ENCODE peak calls at places on chromosome 10, in eight cellular contexts. S is CD4-positive, alpha-beta memory T cell; P is SJSA1; I is Peyer's patch; C is IMR-90; H is brain microvascular endothelial cell; E is right lobe of liver; O is mammary epithelial cell. R is an unnamed sample.

GRCh38 chr10:124717911-124718734 is 26.1 kb downstream of the FAM53B start:
- DNase-seq in I (peak), S (peak), P (no peak), C (no peak), E (peak), O (peak), H (no peak), R (no peak)

GRCh38 chr10:34589275-34589674 is 225.8 kb downstream of the PARD3 start:
- DNase-seq in C (no peak), E (no peak), I (no peak), H (no peak), O (no peak), P (no peak), S (no peak), R (no peak)

GRCh38 chr10:43198682-43199005 is 60.4 kb downstream of the CSGALNACT2 start:
- DNase-seq in C (no peak), S (no peak), H (no peak), I (no peak), P (no peak), E (no peak), O (no peak), R (no peak)

GRCh38 chr10:25026463-25026862 is 10.1 kb downstream of the THNSL1 start:
- DNase-seq in O (no peak), P (no peak), I (no peak), S (no peak), H (no peak), E (no peak), C (peak), R (no peak)

GRCh38 chr10:114556236-114557122 is 101.6 kb downstream of the ABLIM1 start:
- DNase-seq in H (no peak), C (no peak), P (no peak), O (no peak), E (no peak), I (no peak), S (no peak), R (no peak)

GRCh38 chr10:101394522-101395133 is 40.7 kb downstream of the BTRC start:
- DNase-seq in O (peak), P (no peak), C (no peak), E (no peak), S (no peak), I (no peak), H (peak), R (no peak)

GRCh38 chr10:92381543-92381954 is 90.6 kb downstream of the MARCHF5 start:
- DNase-seq in C (no peak), S (no peak), H (no peak), P (no peak), E (no peak), O (no peak), I (no peak), R (no peak)

GRCh38 chr10:103493911-103494877 is 689 bp downstream of the NEURL1 start:
- DNase-seq in O (no peak), S (peak), P (no peak), I (no peak), C (no peak), H (no peak), E (no peak), R (no peak)

GRCh38 chr10:4475796-4476195 is 350.2 kb upstream of the AKR1E2 start:
- DNase-seq in I (no peak), O (no peak), H (no peak), C (no peak), P (no peak), E (no peak), S (no peak), R (no peak)

GRCh38 chr10:128964100-128964403 is 503.0 kb upstream of the MGMT start:
- DNase-seq in H (no peak), S (no peak), O (no peak), I (no peak), P (no peak), E (no peak), C (no peak), R (no peak)

GRCh38 chr10:116466715-116467422 is 39.2 kb downstream of the PNLIPRP3 start:
- DNase-seq in S (no peak), O (peak), E (no peak), H (no peak), I (no peak), P (no peak), C (no peak), R (no peak)

GRCh38 chr10:95841711-95842498 is 65.9 kb upstream of the CC2D2B start:
- DNase-seq in I (peak), H (peak), S (peak), O (peak), C (peak), E (no peak), P (no peak), R (no peak)

GRCh38 chr10:60942134-60942533 is 1.9 kb downstream of the RHOBTB1 start:
- DNase-seq in I (no peak), E (no peak), O (no peak), C (no peak), H (no peak), S (no peak), P (no peak), R (no peak)
- H3K27ac ChIP-seq in I (no peak), E (peak), O (no peak), C (no peak), H (no peak), S (no peak), P (peak), R (no peak)

GRCh38 chr10:59892697-59893096 is 13.7 kb downstream of the CCDC6 start:
- DNase-seq in O (no peak), P (no peak), H (no peak), E (no peak), I (peak), C (no peak), S (no peak), R (no peak)
- H3K27ac ChIP-seq in O (no peak), P (no peak), H (no peak), E (no peak), I (no peak), C (no peak), S (no peak), R (no peak)

DNA sequence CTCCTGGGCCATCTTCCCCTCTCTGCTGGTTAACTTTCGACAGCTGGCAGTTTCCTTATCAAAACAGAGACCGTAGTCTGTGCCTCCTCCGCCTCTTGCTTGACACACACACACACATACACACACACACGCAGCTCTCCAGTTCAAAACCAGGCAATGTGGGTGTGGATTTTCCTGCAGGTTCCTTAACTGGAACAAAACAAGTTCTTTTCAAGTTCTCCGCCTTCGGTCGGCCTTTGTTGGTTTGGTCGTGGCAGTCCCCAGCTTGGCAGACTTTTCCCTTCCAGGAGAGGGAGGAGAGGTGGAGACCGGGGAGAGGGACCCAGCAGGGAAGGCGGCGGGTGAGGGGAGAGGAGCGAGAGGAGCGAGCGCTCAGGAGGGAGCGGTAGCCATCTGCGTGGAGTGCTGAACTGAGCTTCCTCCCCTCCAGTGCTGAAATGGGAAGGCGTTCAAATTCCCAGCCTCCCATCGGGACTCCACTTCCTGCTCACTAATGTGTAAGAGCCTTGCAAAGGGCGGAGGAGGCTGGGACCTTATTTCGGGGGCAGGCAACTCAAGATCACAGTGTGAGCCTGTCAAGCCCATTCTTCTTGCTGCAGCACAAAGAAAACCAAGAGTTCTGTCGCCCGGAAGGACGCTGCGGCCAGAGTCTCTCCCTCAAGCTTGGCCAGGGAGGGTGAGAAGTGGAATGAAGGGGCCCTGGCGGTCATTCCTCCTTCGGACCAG is 120.6 kb downstream of the PRPF18 start:
- DNase-seq in I (no peak), S (no peak), H (peak), P (peak), C (peak), E (peak), O (peak), R (no peak)
- H3K27ac ChIP-seq in I (peak), S (no peak), H (peak), P (peak), C (peak), E (peak), O (peak), R (peak)

DNA sequence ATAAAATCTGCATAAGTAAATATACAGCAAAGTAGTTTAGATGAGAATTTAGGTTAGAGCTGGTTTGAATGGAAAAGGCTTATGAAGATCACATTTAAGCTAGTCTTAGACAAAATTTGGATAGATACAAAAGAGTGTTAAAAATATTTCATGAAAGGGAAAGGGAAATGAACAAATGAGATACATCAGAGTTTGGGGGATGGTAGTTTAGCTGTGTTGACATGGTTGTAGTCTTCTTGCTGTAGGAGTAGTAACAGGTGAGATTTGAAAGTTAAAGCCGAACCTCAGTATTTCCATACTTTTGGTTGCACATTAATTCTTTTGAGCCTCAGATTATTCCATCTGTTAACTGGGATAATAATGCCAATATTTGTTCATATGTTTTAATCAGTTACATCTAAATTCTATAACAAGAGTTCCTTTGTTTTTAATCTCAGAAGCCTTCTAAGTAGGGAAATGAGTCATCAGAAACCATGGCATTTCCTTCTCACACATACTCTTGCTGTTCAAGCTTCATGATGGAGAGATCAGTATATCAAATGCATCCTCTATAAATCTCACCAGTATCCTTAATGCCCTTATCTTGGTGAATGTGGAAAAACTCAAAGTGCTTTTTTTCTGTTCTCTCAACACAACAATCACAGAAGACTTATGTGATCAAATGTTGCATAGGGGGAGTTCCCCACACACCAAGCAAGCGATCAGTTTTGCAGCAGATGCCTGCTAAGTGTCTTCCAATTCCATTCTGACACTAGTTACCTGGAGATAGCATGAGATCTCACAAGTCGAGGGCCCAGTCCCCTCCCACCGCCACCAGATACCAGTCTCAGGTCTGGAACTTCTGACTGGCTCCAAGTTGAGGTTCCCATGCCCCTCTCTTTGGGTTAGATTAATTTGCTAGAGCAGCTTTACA is 84.7 kb downstream of the MAPK8 start:
- DNase-seq in C (peak), P (no peak), H (peak), I (no peak), S (peak), O (peak), E (no peak), R (peak)
- H3K27ac ChIP-seq in C (no peak), P (no peak), H (peak), I (no peak), S (no peak), O (peak), E (no peak), R (peak)

GRCh38 chr10:133258818-133259602 is 17.7 kb downstream of the ADAM8 start:
- DNase-seq in E (peak), C (peak), H (peak), P (peak), S (peak), O (peak), I (peak), R (peak)
- H3K27ac ChIP-seq in E (peak), C (peak), H (peak), P (peak), S (peak), O (peak), I (peak), R (peak)

GRCh38 chr10:94343159-94343558 is 19.6 kb downstream of the NOC3L start:
- DNase-seq in I (no peak), O (no peak), C (peak), S (no peak), E (no peak), P (no peak), H (peak), R (no peak)

GRCh38 chr10:94349327-94349726 is 13.4 kb downstream of the NOC3L start:
- DNase-seq in S (no peak), O (no peak), H (no peak), P (no peak), I (no peak), C (no peak), E (no peak), R (no peak)

GRCh38 chr10:94344522-94345122 is 18.1 kb downstream of the NOC3L start:
- DNase-seq in S (no peak), I (no peak), C (no peak), P (no peak), O (no peak), H (no peak), E (no peak), R (no peak)
- H3K27ac ChIP-seq in S (no peak), I (peak), C (no peak), P (no peak), O (no peak), H (no peak), E (no peak), R (no peak)